ENCODE peak calls at places on chromosomes 7 and 10, in four cellular contexts. One of them, this sample, is unnamed.

GRCh38 chr10:28295346-28295745 is 7.5 kb downstream of the MPP7 start:
- DNase-seq in brain microvascular endothelial cell: no peak
- DNase-seq in upper lobe of right lung: no peak
- DNase-seq in type B pancreatic cell: no peak
- DNase-seq in this sample: no peak

GRCh38 chr7:85890244-85890811 is 703.5 kb upstream of the SEMA3D start:
- DNase-seq in brain microvascular endothelial cell: no peak
- DNase-seq in upper lobe of right lung: no peak
- DNase-seq in type B pancreatic cell: no peak
- DNase-seq in this sample: peak; percentile 46

GRCh38 chr10:131035779-131036178 is 275.7 kb downstream of the TCERG1L start:
- DNase-seq in brain microvascular endothelial cell: no peak
- DNase-seq in upper lobe of right lung: no peak
- DNase-seq in type B pancreatic cell: no peak
- DNase-seq in this sample: no peak

GRCh38 chr7:28405662-28406061 is 6.7 kb upstream of the CREB5 start:
- DNase-seq in brain microvascular endothelial cell: peak; percentile 96
- DNase-seq in upper lobe of right lung: no peak
- DNase-seq in type B pancreatic cell: no peak
- DNase-seq in this sample: no peak

GRCh38 chr10:34967411-34967880 is 122.7 kb downstream of the CUL2 start:
- DNase-seq in brain microvascular endothelial cell: no peak
- DNase-seq in upper lobe of right lung: no peak
- DNase-seq in type B pancreatic cell: no peak
- DNase-seq in this sample: no peak

GRCh38 chr7:127933116-127933515 is 98.1 kb downstream of the LRRC4 start:
- DNase-seq in brain microvascular endothelial cell: no peak
- DNase-seq in upper lobe of right lung: no peak
- DNase-seq in type B pancreatic cell: no peak
- DNase-seq in this sample: no peak

GRCh38 chr10:93874309-93875031 is 19.3 kb upstream of the SLC35G1 start:
- DNase-seq in brain microvascular endothelial cell: no peak
- DNase-seq in upper lobe of right lung: no peak
- DNase-seq in type B pancreatic cell: no peak
- DNase-seq in this sample: no peak

GRCh38 chr7:25295404-25295803 is 67.1 kb upstream of the NPVF start:
- DNase-seq in brain microvascular endothelial cell: no peak
- DNase-seq in upper lobe of right lung: no peak
- DNase-seq in type B pancreatic cell: no peak
- DNase-seq in this sample: no peak

DNA sequence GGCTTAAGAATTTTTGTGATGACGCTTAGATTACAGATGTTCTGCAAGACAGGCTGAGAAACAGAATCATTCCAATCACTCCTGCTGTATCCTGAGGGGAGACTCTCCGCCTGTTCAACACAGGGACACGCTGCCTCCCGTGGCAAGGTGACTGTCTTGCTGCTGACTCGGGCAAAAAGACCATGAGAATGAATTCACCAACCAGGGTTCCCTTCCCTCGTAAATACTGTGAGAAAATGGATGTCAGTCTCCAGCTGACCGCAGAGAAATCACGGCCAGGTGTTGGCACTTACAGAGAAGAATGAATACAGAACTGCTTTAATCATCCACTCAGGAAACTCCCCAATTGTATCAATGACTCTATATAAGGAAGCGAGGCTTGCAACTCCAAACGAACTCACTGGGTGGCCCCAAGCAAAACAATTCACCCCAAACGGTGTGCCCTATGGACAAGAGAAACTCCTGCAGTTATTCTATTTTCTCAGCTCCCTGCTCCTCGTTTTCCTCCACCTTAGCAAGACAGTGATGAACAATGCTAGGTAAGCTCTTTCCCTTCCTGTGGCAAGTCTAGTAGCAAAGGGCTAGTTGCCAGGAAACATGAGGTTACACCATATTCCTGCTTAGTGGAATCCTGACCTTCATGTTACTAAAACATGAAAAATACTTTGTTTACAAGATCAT is 22.8 kb downstream of the GNA12 start:
- DNase-seq in brain microvascular endothelial cell: no peak
- DNase-seq in upper lobe of right lung: no peak
- DNase-seq in type B pancreatic cell: no peak
- DNase-seq in this sample: peak; percentile 54
- TF ChIP-seq CTCF in brain microvascular endothelial cell: no peak
- TF ChIP-seq CTCF in upper lobe of right lung: no peak
- TF ChIP-seq CTCF in type B pancreatic cell: no peak
- TF ChIP-seq CTCF in this sample: peak; percentile 40

DNA sequence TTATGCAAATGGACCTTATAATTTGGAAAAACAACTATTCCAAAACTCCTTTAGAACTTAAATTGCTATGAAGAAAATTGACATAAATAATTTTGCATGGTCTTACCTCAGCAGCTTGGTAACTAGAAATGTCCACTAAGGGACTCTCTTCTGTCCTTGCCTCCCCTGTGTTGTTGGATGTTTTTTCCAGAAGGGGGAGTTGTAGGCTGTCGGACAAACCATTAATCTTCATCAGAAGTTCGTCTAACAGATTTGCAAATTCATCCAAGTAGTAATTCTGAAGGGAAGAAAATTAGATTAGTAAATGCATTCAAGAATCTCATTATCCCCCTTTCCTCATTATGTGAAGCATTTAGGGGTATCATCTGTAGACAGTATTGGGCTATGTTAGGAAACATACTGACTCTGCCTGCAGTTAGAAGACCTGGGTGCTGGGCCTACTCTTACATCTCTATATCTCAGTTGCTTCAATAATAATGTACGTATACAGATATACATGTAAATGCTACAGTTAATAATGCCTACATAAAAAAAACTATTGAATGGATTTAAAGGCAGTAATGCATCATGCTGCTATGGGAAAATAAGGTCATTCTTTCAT is 155.6 kb downstream of the PKD1L1 start:
- DNase-seq in brain microvascular endothelial cell: peak; percentile 28
- DNase-seq in upper lobe of right lung: no peak
- DNase-seq in type B pancreatic cell: no peak
- DNase-seq in this sample: peak; percentile 25
- TF ChIP-seq CTCF in brain microvascular endothelial cell: peak; percentile 74
- TF ChIP-seq CTCF in upper lobe of right lung: peak; percentile 42
- TF ChIP-seq CTCF in type B pancreatic cell: peak; percentile 67
- TF ChIP-seq CTCF in this sample: peak; percentile 75

DNA sequence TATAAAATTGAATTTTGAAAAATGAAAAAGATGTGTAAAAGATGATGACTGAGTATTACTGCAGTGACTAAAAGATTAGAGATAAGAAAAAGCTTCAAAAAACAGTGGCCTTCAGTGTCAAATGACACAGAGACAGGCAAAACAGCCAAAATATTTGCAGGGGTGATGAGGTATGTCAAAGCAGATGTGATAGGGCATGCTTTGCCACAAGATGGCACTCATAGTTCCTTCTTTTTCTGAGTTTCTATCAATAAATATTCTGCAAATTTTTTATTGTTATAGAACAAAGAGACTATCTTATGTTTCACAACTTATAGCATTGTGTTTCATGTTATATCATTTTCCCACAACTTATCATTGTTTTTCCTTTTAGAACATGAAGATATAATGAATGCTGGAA is 344.1 kb upstream of the HPS1 start:
- DNase-seq in brain microvascular endothelial cell: no peak
- DNase-seq in upper lobe of right lung: no peak
- DNase-seq in type B pancreatic cell: no peak
- DNase-seq in this sample: peak; percentile 13
- TF ChIP-seq CTCF in brain microvascular endothelial cell: no peak
- TF ChIP-seq CTCF in upper lobe of right lung: peak; percentile 24
- TF ChIP-seq CTCF in type B pancreatic cell: peak; percentile 66
- TF ChIP-seq CTCF in this sample: peak; percentile 75

GRCh38 chr10:101055416-101055815 is 6.4 kb upstream of the KAZALD1 start:
- DNase-seq in brain microvascular endothelial cell: no peak
- DNase-seq in upper lobe of right lung: no peak
- DNase-seq in type B pancreatic cell: no peak
- DNase-seq in this sample: no peak
- TF ChIP-seq CTCF in brain microvascular endothelial cell: peak; percentile 28
- TF ChIP-seq CTCF in upper lobe of right lung: no peak
- TF ChIP-seq CTCF in type B pancreatic cell: peak; percentile 24
- TF ChIP-seq CTCF in this sample: peak; percentile 37

GRCh38 chr7:155410436-155410835 is 47.5 kb upstream of the EN2 start:
- DNase-seq in brain microvascular endothelial cell: no peak
- DNase-seq in upper lobe of right lung: no peak
- DNase-seq in type B pancreatic cell: no peak
- DNase-seq in this sample: no peak

GRCh38 chr7:155411718-155412415 is 46.1 kb upstream of the EN2 start:
- DNase-seq in brain microvascular endothelial cell: no peak
- DNase-seq in upper lobe of right lung: no peak
- DNase-seq in type B pancreatic cell: no peak
- DNase-seq in this sample: no peak

GRCh38 chr7:155414508-155414907 is 43.4 kb upstream of the EN2 start:
- DNase-seq in brain microvascular endothelial cell: no peak
- DNase-seq in upper lobe of right lung: no peak
- DNase-seq in type B pancreatic cell: no peak
- DNase-seq in this sample: no peak

GRCh38 chr7:155415093-155415492 is 42.8 kb upstream of the EN2 start:
- DNase-seq in brain microvascular endothelial cell: no peak
- DNase-seq in upper lobe of right lung: no peak
- DNase-seq in type B pancreatic cell: no peak
- DNase-seq in this sample: no peak

DNA sequence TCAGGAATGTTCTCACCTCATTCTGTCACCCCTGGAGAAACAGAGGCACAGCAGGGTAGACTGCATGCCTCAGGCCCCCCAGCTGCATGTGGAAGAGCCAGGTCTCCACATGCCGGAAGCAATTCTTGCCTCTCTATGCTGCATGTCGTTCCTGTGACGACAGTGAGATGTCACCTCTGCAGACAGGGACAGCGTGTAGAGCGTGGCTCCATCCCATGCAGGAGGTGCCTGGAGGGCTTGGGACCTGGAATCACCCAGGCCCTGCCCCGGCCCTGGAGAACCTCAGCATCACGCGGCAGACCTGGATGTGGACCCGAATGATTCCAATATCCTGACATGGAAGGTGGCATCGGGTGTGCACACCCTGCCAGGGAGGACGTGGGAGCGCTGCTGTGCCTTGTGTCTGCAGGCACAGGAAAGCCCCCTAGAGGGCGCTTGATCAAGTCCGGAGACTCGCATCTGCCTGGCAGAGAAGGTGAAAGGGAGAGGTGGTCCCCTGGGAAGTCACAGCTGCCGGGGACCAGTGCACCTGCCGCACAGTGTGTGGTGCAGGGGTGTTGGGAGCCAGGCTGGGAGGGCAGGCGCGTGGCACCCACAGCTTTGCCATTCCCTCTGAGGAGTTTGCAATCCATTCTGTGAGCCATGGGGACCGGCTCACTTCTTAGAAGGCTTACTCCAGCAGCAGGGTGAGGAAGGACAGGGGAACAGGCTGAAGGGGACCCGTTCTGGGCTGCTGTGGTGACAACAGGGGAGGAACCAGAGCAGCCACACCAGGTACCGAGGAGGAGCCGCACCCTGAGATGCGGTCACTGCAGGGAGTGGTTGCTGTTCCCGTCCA is 45.3 kb upstream of the EN2 start:
- DNase-seq in brain microvascular endothelial cell: peak; percentile 5
- DNase-seq in upper lobe of right lung: peak; percentile 74
- DNase-seq in type B pancreatic cell: no peak
- DNase-seq in this sample: no peak
- TF ChIP-seq CTCF in brain microvascular endothelial cell: peak; percentile 56
- TF ChIP-seq CTCF in upper lobe of right lung: peak; percentile 68
- TF ChIP-seq CTCF in type B pancreatic cell: peak; percentile 86
- TF ChIP-seq CTCF in this sample: peak; percentile 78

GRCh38 chr7:101814996-101815825 is 2.2 kb upstream of the CUX1 start:
- DNase-seq in brain microvascular endothelial cell: no peak
- DNase-seq in upper lobe of right lung: peak; percentile 84
- DNase-seq in type B pancreatic cell: peak; percentile 81
- DNase-seq in this sample: no peak
- TF ChIP-seq CTCF in brain microvascular endothelial cell: peak; percentile 22
- TF ChIP-seq CTCF in upper lobe of right lung: peak; percentile 45
- TF ChIP-seq CTCF in type B pancreatic cell: peak; percentile 72
- TF ChIP-seq CTCF in this sample: peak; percentile 76